ENCODE peak calls at places on chromosomes 13 and 19, in ten cellular contexts. One of them, this sample, is unnamed.

GRCh38 chr19:53991224-53992113 is at the start of gene CACNG6:
- DNase-seq in left ventricle myocardium inferior: no peak
- DNase-seq in progenitor cell of endocrine pancreas: peak; percentile 62
- DNase-seq in left lung: peak; percentile 65
- DNase-seq in fibroblast of the conjunctiva: no peak
- DNase-seq in ELR: peak; percentile 47
- DNase-seq in activated naive CD8-positive, alpha-beta T cell treated with anti-CD3 and anti-CD28 coated beads for 36 hours: no peak
- DNase-seq in CD8-positive, alpha-beta T cell: no peak
- DNase-seq in T-cell: no peak
- DNase-seq in iris pigment epithelial cell: peak; percentile 59
- DNase-seq in this sample: peak; percentile 65

GRCh38 chr19:7795555-7796161 is 32.6 kb downstream of the CLEC4M start:
- DNase-seq in left ventricle myocardium inferior: no peak
- DNase-seq in progenitor cell of endocrine pancreas: no peak
- DNase-seq in left lung: no peak
- DNase-seq in fibroblast of the conjunctiva: no peak
- DNase-seq in ELR: peak; percentile 93
- DNase-seq in activated naive CD8-positive, alpha-beta T cell treated with anti-CD3 and anti-CD28 coated beads for 36 hours: no peak
- DNase-seq in CD8-positive, alpha-beta T cell: no peak
- DNase-seq in T-cell: no peak
- DNase-seq in iris pigment epithelial cell: no peak
- DNase-seq in this sample: no peak

GRCh38 chr19:51107406-51108065 is 673 bp downstream of the CTU1 start:
- DNase-seq in left ventricle myocardium inferior: no peak
- DNase-seq in progenitor cell of endocrine pancreas: no peak
- DNase-seq in left lung: no peak
- DNase-seq in fibroblast of the conjunctiva: no peak
- DNase-seq in ELR: peak; percentile 67
- DNase-seq in activated naive CD8-positive, alpha-beta T cell treated with anti-CD3 and anti-CD28 coated beads for 36 hours: no peak
- DNase-seq in CD8-positive, alpha-beta T cell: no peak
- DNase-seq in T-cell: no peak
- DNase-seq in iris pigment epithelial cell: peak; percentile 29
- DNase-seq in this sample: no peak

GRCh38 chr19:51458899-51459592 is 792 bp upstream of the SIGLEC8 start:
- DNase-seq in left ventricle myocardium inferior: no peak
- DNase-seq in progenitor cell of endocrine pancreas: no peak
- DNase-seq in left lung: no peak
- DNase-seq in fibroblast of the conjunctiva: no peak
- DNase-seq in ELR: no peak
- DNase-seq in activated naive CD8-positive, alpha-beta T cell treated with anti-CD3 and anti-CD28 coated beads for 36 hours: no peak
- DNase-seq in CD8-positive, alpha-beta T cell: no peak
- DNase-seq in T-cell: no peak
- DNase-seq in iris pigment epithelial cell: no peak
- DNase-seq in this sample: no peak

GRCh38 chr19:39802958-39803357 is 24.3 kb downstream of the LEUTX start:
- DNase-seq in left ventricle myocardium inferior: no peak
- DNase-seq in progenitor cell of endocrine pancreas: no peak
- DNase-seq in left lung: no peak
- DNase-seq in fibroblast of the conjunctiva: no peak
- DNase-seq in ELR: no peak
- DNase-seq in activated naive CD8-positive, alpha-beta T cell treated with anti-CD3 and anti-CD28 coated beads for 36 hours: no peak
- DNase-seq in CD8-positive, alpha-beta T cell: no peak
- DNase-seq in T-cell: no peak
- DNase-seq in iris pigment epithelial cell: no peak
- DNase-seq in this sample: no peak

GRCh38 chr13:98365291-98365690 is 188.2 kb upstream of the RNF113B start:
- DNase-seq in left ventricle myocardium inferior: no peak
- DNase-seq in progenitor cell of endocrine pancreas: no peak
- DNase-seq in left lung: no peak
- DNase-seq in fibroblast of the conjunctiva: no peak
- DNase-seq in ELR: no peak
- DNase-seq in activated naive CD8-positive, alpha-beta T cell treated with anti-CD3 and anti-CD28 coated beads for 36 hours: no peak
- DNase-seq in CD8-positive, alpha-beta T cell: no peak
- DNase-seq in T-cell: no peak
- DNase-seq in iris pigment epithelial cell: peak; percentile 43
- DNase-seq in this sample: no peak

GRCh38 chr13:62320129-62320724 is 904.6 kb upstream of the PCDH20 start:
- DNase-seq in left ventricle myocardium inferior: no peak
- DNase-seq in progenitor cell of endocrine pancreas: no peak
- DNase-seq in left lung: no peak
- DNase-seq in fibroblast of the conjunctiva: peak; percentile 33
- DNase-seq in ELR: peak; percentile 70
- DNase-seq in activated naive CD8-positive, alpha-beta T cell treated with anti-CD3 and anti-CD28 coated beads for 36 hours: no peak
- DNase-seq in CD8-positive, alpha-beta T cell: no peak
- DNase-seq in T-cell: no peak
- DNase-seq in iris pigment epithelial cell: peak; percentile 60
- DNase-seq in this sample: peak; percentile 26

GRCh38 chr13:51542358-51542972 is 41.8 kb upstream of the WDFY2 start:
- DNase-seq in left ventricle myocardium inferior: no peak
- DNase-seq in progenitor cell of endocrine pancreas: no peak
- DNase-seq in left lung: no peak
- DNase-seq in fibroblast of the conjunctiva: no peak
- DNase-seq in ELR: no peak
- DNase-seq in activated naive CD8-positive, alpha-beta T cell treated with anti-CD3 and anti-CD28 coated beads for 36 hours: no peak
- DNase-seq in CD8-positive, alpha-beta T cell: no peak
- DNase-seq in T-cell: no peak
- DNase-seq in iris pigment epithelial cell: no peak
- DNase-seq in this sample: no peak

This sample was measured in GM13977.